ENCODE peak calls at places on chromosome 7, in eight cellular contexts. J is tibial artery; V is pancreas; N is brain microvascular endothelial cell; U is lung; I is endodermal cell; X is CD4-positive, alpha-beta memory T cell; P is cardiac muscle cell. C is an unnamed sample.

GRCh38 chr7:42014625-42015412 is 222.2 kb downstream of the GLI3 start:
- DNase-seq in J (no peak), V (no peak), N (peak; percentile 47), U (no peak), I (peak; percentile 90), X (no peak), P (peak; percentile 60), C (peak; percentile 58)

GRCh38 chr7:4486932-4487331 is 195.2 kb upstream of the FOXK1 start:
- DNase-seq in J (no peak), V (no peak), N (no peak), U (no peak), I (no peak), X (no peak), P (no peak), C (no peak)

GRCh38 chr7:135510603-135511183 is 791 bp upstream of the CNOT4 start:
- DNase-seq in J (no peak), V (no peak), N (peak; percentile 12), U (no peak), I (no peak), X (no peak), P (peak; percentile 32), C (no peak)

GRCh38 chr7:19919156-19920085 is 146.0 kb upstream of the TMEM196 start:
- DNase-seq in J (no peak), V (no peak), N (peak; percentile 33), U (no peak), I (no peak), X (no peak), P (peak; percentile 83), C (no peak)

GRCh38 chr7:152112829-152113228 is 87.4 kb downstream of the GALNT11 start:
- DNase-seq in J (no peak), V (no peak), N (no peak), U (no peak), I (no peak), X (no peak), P (no peak), C (no peak)

GRCh38 chr7:36278069-36278766 is 111.4 kb upstream of the ANLN start:
- DNase-seq in J (peak; percentile 33), V (no peak), N (no peak), U (no peak), I (peak; percentile 79), X (no peak), P (no peak), C (no peak)

GRCh38 chr7:74579800-74580685 is 77.5 kb upstream of the GTF2I start:
- DNase-seq in J (peak; percentile 89), V (peak; percentile 81), N (no peak), U (peak; percentile 63), I (peak; percentile 58), X (no peak), P (peak; percentile 68), C (peak; percentile 95)

GRCh38 chr7:70417061-70417655 is 714.8 kb upstream of the GALNT17 start:
- DNase-seq in J (no peak), V (no peak), N (no peak), U (no peak), I (peak; percentile 71), X (no peak), P (no peak), C (no peak)

GRCh38 chr7:15314922-15315321 is 246.9 kb downstream of the AGMO start:
- DNase-seq in J (no peak), V (no peak), N (no peak), U (no peak), I (no peak), X (no peak), P (no peak), C (no peak)

GRCh38 chr7:74216361-74216761 is 6.6 kb downstream of the LAT2 start:
- DNase-seq in J (no peak), V (peak; percentile 20), N (no peak), U (no peak), I (no peak), X (no peak), P (no peak), C (no peak)

GRCh38 chr7:156056548-156056947 is 244.3 kb upstream of the SHH start:
- DNase-seq in J (peak; percentile 49), V (no peak), N (no peak), U (no peak), I (no peak), X (no peak), P (no peak), C (no peak)

GRCh38 chr7:77288676-77289320 is 89.2 kb upstream of the FGL2 start:
- DNase-seq in J (no peak), V (no peak), N (no peak), U (no peak), I (no peak), X (no peak), P (no peak), C (no peak)

GRCh38 chr7:110084177-110084807 is 1006.6 kb upstream of the LRRN3 start:
- DNase-seq in J (no peak), V (no peak), N (no peak), U (no peak), I (no peak), X (no peak), P (no peak), C (no peak)

GRCh38 chr7:107170051-107170661 is 1.4 kb downstream of the HBP1 start:
- DNase-seq in J (no peak), V (no peak), N (no peak), U (no peak), I (no peak), X (no peak), P (no peak), C (no peak)

DNA sequence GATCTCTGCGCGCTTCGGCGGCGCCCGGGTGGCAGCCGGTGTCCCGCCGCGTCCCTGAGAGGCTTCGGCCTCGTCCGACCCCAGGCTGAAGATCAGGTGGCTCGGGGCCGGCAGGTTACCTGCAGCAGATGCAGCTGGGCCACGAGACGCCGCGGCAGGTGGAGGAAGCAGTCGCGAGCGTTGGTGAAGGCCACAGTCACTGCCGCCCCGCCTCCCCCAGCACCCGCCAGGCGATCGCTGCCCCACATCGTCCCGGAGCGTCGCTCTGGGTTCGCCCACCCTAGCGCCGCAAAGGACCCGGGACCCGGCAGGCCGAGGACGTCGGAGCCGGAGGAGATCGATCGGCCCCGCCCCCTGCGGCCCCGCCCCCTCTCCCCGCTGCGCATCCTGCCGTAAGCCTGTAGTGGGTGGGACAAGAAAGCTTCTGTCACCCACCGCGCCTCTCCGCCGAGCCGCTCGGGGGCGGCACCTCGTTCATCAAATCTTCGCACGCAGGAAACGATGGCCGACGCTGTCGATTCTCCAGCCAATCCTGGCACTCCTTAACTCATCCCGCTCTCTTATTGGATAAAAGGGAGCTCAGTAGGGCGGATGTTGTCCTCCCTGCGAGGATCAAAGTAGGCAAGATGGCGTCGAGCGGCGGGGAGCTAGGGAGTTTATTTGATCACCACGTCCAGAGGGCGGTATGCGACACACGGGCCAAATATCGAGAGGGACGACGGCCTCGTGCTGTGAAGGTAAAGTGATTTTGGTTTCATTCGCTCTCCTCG is at the start of the genes PEX1 and RBM48:
- DNase-seq in J (peak; percentile 99), V (peak; percentile 96), N (peak; percentile 98), U (peak; percentile 96), I (peak; percentile 99), X (peak; percentile 96), P (peak; percentile 100), C (peak; percentile 99)
- H3K36me3 ChIP-seq in J (peaks cover 32% of the 10 kb centered on the region), V (peaks cover 6% of the 10 kb centered on the region), N (peaks cover 12% of the 10 kb centered on the region), U (peaks cover 16% of the 10 kb centered on the region), I (peaks cover 26% of the 10 kb centered on the region), X (peaks cover 26% of the 10 kb centered on the region), P (peaks cover 19% of the 10 kb centered on the region), C (peaks cover 5% of the 10 kb centered on the region)

GRCh38 chr7:126723966-126724544 is 528.7 kb downstream of the GRM8 start:
- DNase-seq in J (no peak), V (no peak), N (no peak), U (no peak), I (no peak), X (no peak), P (no peak), C (no peak)

GRCh38 chr7:126728967-126729366 is 523.8 kb downstream of the GRM8 start:
- DNase-seq in J (no peak), V (no peak), N (no peak), U (no peak), I (no peak), X (no peak), P (no peak), C (no peak)

GRCh38 chr7:126727930-126728331 is 524.8 kb downstream of the GRM8 start:
- DNase-seq in J (no peak), V (no peak), N (peak; percentile 83), U (no peak), I (no peak), X (no peak), P (peak; percentile 18), C (no peak)
- H3K27ac ChIP-seq in J (no peak overlapping the region), V (no peak overlapping the region), N (peak overlapping the region; percentile 60), U (no peak overlapping the region), I (no peak overlapping the region), X (no peak overlapping the region), P (no peak overlapping the region), C (no peak overlapping the region)

DNA sequence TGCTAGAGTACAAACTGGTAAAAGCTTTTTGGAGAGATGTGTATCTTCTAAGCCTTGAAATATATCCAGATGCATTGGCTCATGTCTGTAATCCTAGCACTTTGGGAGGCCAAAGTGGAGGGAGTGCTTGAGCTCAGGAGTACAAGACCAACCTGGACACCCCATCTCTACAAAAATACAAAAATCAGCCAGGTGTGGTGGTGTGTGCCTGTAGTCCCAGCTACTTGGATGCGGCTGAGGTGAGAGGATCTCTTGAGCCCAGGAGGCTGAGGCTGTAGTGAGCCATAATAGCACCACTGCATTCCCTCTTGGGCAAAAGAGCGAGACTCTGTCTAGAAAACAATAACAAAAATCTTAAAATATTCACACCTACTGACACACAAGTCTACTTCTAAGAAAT is 25.6 kb downstream of the TMEM209 start:
- DNase-seq in J (no peak), V (no peak), N (no peak), U (no peak), I (no peak), X (no peak), P (no peak), C (no peak)
- H3K36me3 ChIP-seq in J (peaks cover 80% of the 10 kb centered on the region), V (peaks cover 5% of the 10 kb centered on the region), N (peaks cover 21% of the 10 kb centered on the region), U (peaks cover 21% of the 10 kb centered on the region), I (peaks cover 77% of the 10 kb centered on the region), X (peaks cover 44% of the 10 kb centered on the region), P (peaks cover 29% of the 10 kb centered on the region), C (peaks cover 4% of the 10 kb centered on the region)

GRCh38 chr7:32078824-32079223 is 8.6 kb upstream of the PDE1C start:
- DNase-seq in J (no peak), V (no peak), N (no peak), U (no peak), I (no peak), X (no peak), P (no peak), C (no peak)

GRCh38 chr7:32074787-32075570 is 4.8 kb upstream of the PDE1C start:
- DNase-seq in J (no peak), V (no peak), N (no peak), U (no peak), I (no peak), X (no peak), P (no peak), C (no peak)

GRCh38 chr7:32075612-32076011 is 5.4 kb upstream of the PDE1C start:
- DNase-seq in J (no peak), V (no peak), N (no peak), U (no peak), I (no peak), X (no peak), P (no peak), C (no peak)

GRCh38 chr7:32079530-32079929 is 9.3 kb upstream of the PDE1C start:
- DNase-seq in J (no peak), V (no peak), N (no peak), U (no peak), I (no peak), X (no peak), P (no peak), C (no peak)

DNA sequence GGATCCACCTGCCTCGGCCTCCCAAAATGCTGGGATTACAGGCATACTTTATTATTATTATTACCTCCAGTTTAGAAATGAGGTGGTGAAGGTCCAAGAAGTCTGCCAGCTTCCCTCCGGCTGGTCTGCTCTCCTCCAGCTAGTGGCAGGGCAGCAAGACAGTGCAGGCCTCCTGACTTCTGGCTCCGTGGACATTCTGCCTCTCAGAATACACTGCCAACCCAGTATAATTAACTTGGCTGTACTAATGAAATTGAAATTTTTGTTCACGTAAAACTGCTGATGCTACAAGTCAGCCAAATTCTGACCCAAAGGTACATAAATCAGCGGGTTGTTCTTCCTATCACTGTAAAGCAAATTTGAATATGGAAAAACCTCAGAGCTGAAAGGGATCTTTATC is 7.6 kb upstream of the PDE1C start:
- DNase-seq in J (no peak), V (no peak), N (no peak), U (no peak), I (no peak), X (no peak), P (no peak), C (no peak)
- H3K27ac ChIP-seq in J (no peak overlapping the region), V (no peak overlapping the region), N (no peak overlapping the region), U (peak overlapping the region; percentile 13), I (no peak overlapping the region), X (no peak overlapping the region), P (no peak overlapping the region), C (no peak overlapping the region)

C was measured in small intestine.